ENCODE peak calls at places on chromosome 4, in five cellular contexts. F, A, C, Q and I are unnamed samples.

GRCh38 chr4:1565598-1566295 is 118.4 kb downstream of the FAM53A start:
- DNase-seq in F (no peak), A (no peak), C (peak; percentile 35), Q (peak; percentile 24), I (peak; percentile 45)

GRCh38 chr4:47373174-47373573 is 90.3 kb downstream of the COMMD8 start:
- DNase-seq in F (no peak), A (no peak), C (no peak), Q (no peak), I (no peak)

GRCh38 chr4:47410271-47410670 is 53.2 kb downstream of the COMMD8 start:
- DNase-seq in F (no peak), A (no peak), C (no peak), Q (no peak), I (no peak)

GRCh38 chr4:168723020-168723419 is 226.2 kb downstream of the PALLD start:
- DNase-seq in F (peak; percentile 45), A (no peak), C (no peak), Q (no peak), I (no peak)

GRCh38 chr4:7837597-7838135 is 102.0 kb downstream of the AFAP1 start:
- DNase-seq in F (no peak), A (no peak), C (peak; percentile 39), Q (no peak), I (no peak)

GRCh38 chr4:37977471-37978452 is 17.6 kb downstream of the PTTG2 start:
- DNase-seq in F (peak; percentile 72), A (peak; percentile 26), C (peak; percentile 90), Q (peak; percentile 64), I (peak; percentile 61)

GRCh38 chr4:94877973-94878372 is 120.2 kb downstream of the BMPR1B start:
- DNase-seq in F (peak; percentile 15), A (no peak), C (no peak), Q (no peak), I (no peak)

GRCh38 chr4:160371446-160371845 is 1268.6 kb downstream of the RAPGEF2 start:
- DNase-seq in F (no peak), A (no peak), C (no peak), Q (no peak), I (no peak)

GRCh38 chr4:83217721-83218522 is 66.7 kb downstream of the COQ2 start:
- DNase-seq in F (no peak), A (no peak), C (no peak), Q (no peak), I (no peak)

GRCh38 chr4:168077726-168078239 is 14.6 kb upstream of the ANXA10 start:
- DNase-seq in F (no peak), A (peak; percentile 81), C (no peak), Q (no peak), I (no peak)

GRCh38 chr4:71526626-71527406 is 188.0 kb downstream of the SLC4A4 start:
- DNase-seq in F (no peak), A (peak; percentile 2), C (no peak), Q (peak; percentile 73), I (no peak)
- TF ChIP-seq CTCF in F (peak; percentile 48), A (peak; percentile 48), C (no peak), Q (peak; percentile 67), I (peak; percentile 24)

GRCh38 chr4:86592553-86593249 is 1.4 kb upstream of the PTPN13 start:
- DNase-seq in F (peak; percentile 23), A (no peak), C (no peak), Q (no peak), I (no peak)

GRCh38 chr4:86595426-86595805 is 1.3 kb downstream of the PTPN13 start:
- DNase-seq in F (peak; percentile 50), A (peak; percentile 8), C (no peak), Q (no peak), I (no peak)

GRCh38 chr4:86594559-86595425 is 677 bp downstream of the PTPN13 start:
- DNase-seq in F (peak; percentile 89), A (peak; percentile 13), C (peak; percentile 69), Q (peak; percentile 65), I (no peak)

GRCh38 chr4:86596802-86597201 is 2.7 kb downstream of the PTPN13 start:
- DNase-seq in F (peak; percentile 16), A (peak; percentile 7), C (no peak), Q (no peak), I (no peak)

GRCh38 chr4:86593726-86594558 is at the start of gene PTPN13:
- DNase-seq in F (peak; percentile 99), A (peak; percentile 97), C (peak; percentile 99), Q (peak; percentile 100), I (peak; percentile 99)
- TF ChIP-seq CTCF in F (no peak), A (no peak), C (no peak), Q (no peak), I (no peak)

GRCh38 chr4:147110968-147111367 is 165.3 kb upstream of the TTC29 start:
- DNase-seq in F (peak; percentile 12), A (no peak), C (no peak), Q (no peak), I (no peak)
- TF ChIP-seq CTCF in F (peak; percentile 57), A (no peak), C (no peak), Q (peak; percentile 41), I (peak; percentile 25)

GRCh38 chr4:106263594-106264330 is 52.2 kb downstream of the TBCK start:
- DNase-seq in F (no peak), A (no peak), C (no peak), Q (no peak), I (no peak)

GRCh38 chr4:106261980-106262379 is 54.0 kb downstream of the TBCK start:
- DNase-seq in F (no peak), A (no peak), C (no peak), Q (no peak), I (no peak)

GRCh38 chr4:106264331-106264728 is 51.7 kb downstream of the TBCK start:
- DNase-seq in F (no peak), A (no peak), C (no peak), Q (no peak), I (no peak)

GRCh38 chr4:106268731-106269272 is 47.2 kb downstream of the TBCK start:
- DNase-seq in F (no peak), A (no peak), C (no peak), Q (no peak), I (no peak)

GRCh38 chr4:106266201-106266600 is 49.8 kb downstream of the TBCK start:
- DNase-seq in F (peak; percentile 70), A (peak; percentile 34), C (no peak), Q (peak; percentile 53), I (no peak)
- TF ChIP-seq CTCF in F (peak; percentile 82), A (peak; percentile 72), C (no peak), Q (peak; percentile 68), I (peak; percentile 75)

GRCh38 chr4:158161561-158162354 is 11.1 kb downstream of the GASK1B start:
- DNase-seq in F (peak; percentile 74), A (peak; percentile 63), C (peak; percentile 75), Q (no peak), I (no peak)

GRCh38 chr4:158162637-158163036 is 10.2 kb downstream of the GASK1B start:
- DNase-seq in F (no peak), A (no peak), C (no peak), Q (no peak), I (no peak)

GRCh38 chr4:158164849-158165248 is 8.0 kb downstream of the GASK1B start:
- DNase-seq in F (no peak), A (no peak), C (no peak), Q (no peak), I (no peak)

GRCh38 chr4:158166701-158167100 is 6.1 kb downstream of the GASK1B start:
- DNase-seq in F (no peak), A (no peak), C (no peak), Q (no peak), I (no peak)

GRCh38 chr4:158163941-158164665 is 8.7 kb downstream of the GASK1B start:
- DNase-seq in F (no peak), A (no peak), C (no peak), Q (no peak), I (no peak)
- TF ChIP-seq CTCF in F (no peak), A (no peak), C (no peak), Q (peak; percentile 17), I (no peak)

GRCh38 chr4:6357476-6357875 is 87.8 kb downstream of the WFS1 start:
- DNase-seq in F (no peak), A (no peak), C (no peak), Q (no peak), I (no peak)
- TF ChIP-seq CTCF in F (no peak), A (no peak), C (no peak), Q (peak; percentile 28), I (no peak)

DNA sequence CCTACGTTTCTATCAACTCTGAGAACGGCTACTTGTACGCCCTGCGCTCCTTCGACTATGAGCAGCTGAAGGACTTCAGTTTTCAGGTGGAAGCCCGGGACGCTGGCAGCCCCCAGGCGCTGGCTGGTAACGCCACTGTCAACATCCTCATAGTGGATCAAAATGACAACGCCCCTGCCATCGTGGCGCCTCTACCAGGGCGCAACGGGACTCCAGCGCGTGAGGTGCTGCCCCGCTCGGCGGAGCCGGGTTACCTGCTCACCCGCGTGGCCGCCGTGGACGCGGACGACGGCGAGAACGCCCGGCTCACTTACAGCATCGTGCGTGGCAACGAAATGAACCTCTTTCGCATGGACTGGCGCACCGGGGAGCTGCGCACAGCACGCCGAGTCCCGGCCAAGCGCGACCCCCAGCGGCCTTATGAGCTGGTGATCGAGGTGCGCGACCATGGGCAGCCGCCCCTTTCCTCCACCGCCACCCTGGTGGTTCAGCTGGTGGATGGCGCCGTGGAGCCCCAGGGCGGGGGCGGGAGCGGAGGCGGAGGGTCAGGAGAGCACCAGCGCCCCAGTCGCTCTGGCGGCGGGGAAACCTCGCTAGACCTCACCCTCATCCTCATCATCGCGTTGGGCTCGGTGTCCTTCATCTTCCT is 2.7 kb downstream of the PCDH10 start:
- DNase-seq in F (peak; percentile 32), A (no peak), C (peak; percentile 62), Q (peak; percentile 75), I (no peak)
- TF ChIP-seq CTCF in F (peak; percentile 69), A (no peak), C (no peak), Q (peak; percentile 80), I (peak; percentile 21)